ENCODE peak calls at places on chromosomes 5 and 9, in nine cellular contexts. N is amniotic epithelial cell; Z is stimulated activated CD8-positive, alpha-beta memory T cell treated with anti-CD3 and anti-CD28 coated beads, Interleukin-7, amount 100 ng/mL, for 1 hour; D is bronchial epithelial cell; R is T-helper 1 cell; T is AG09319; L is fibroblast of lung; U is HT1080; M is stimulated activated CD4-positive, alpha-beta T cell treated with anti-CD3 and anti-CD28 coated beads, Interleukin-4, amount 100 ng/mL, for 4 hours. W is an unnamed sample.

GRCh38 chr9:38036359-38037084 is 32.5 kb downstream of the SHB start:
- DNase-seq in N (peak), D (peak), M (no peak), L (peak), U (peak), R (no peak), T (no peak), Z (no peak), W (no peak)

GRCh38 chr5:39198080-39198479 is 21.3 kb downstream of the FYB1 start:
- DNase-seq in Z (no peak), D (peak), L (peak), R (no peak), N (peak), M (no peak), U (peak), T (no peak), W (no peak)

GRCh38 chr5:71533142-71533541 is 54.0 kb upstream of the MCCC2 start:
- DNase-seq in Z (no peak), T (no peak), R (no peak), N (peak), L (peak), D (peak), M (no peak), U (no peak), W (no peak)

GRCh38 chr9:100196215-100196614 is 97.2 kb downstream of the INVS start:
- DNase-seq in U (no peak), R (no peak), L (no peak), M (no peak), D (no peak), N (no peak), T (no peak), Z (no peak), W (no peak)

GRCh38 chr9:11149065-11149464 is 536.3 kb upstream of the PTPRD start:
- DNase-seq in N (no peak), Z (no peak), R (no peak), T (no peak), M (no peak), L (no peak), D (no peak), U (no peak), W (no peak)

GRCh38 chr9:94801242-94801641 is 74.7 kb downstream of the AOPEP start:
- DNase-seq in L (peak), N (no peak), R (no peak), D (no peak), U (no peak), M (no peak), Z (no peak), T (no peak), W (no peak)

GRCh38 chr9:80811662-80812061 is 877.7 kb downstream of the TLE1 start:
- DNase-seq in M (no peak), D (no peak), U (no peak), T (no peak), L (no peak), Z (no peak), R (no peak), N (no peak), W (no peak)

GRCh38 chr5:179585903-179586511 is 35.7 kb downstream of the RUFY1 start:
- DNase-seq in R (no peak), U (no peak), Z (no peak), D (no peak), L (no peak), T (no peak), N (no peak), M (no peak), W (no peak)